ENCODE peak calls at places on chromosomes 13 and 19, in four cellular contexts. One of them, this sample, is unnamed.
A peak's percentile ranks its signal among the peaks of the same experiment; 100 is the strongest.

GRCh38 chr19:12796146-12797071 is 5.1 kb downstream of the JUNB start:
- DNase-seq in lung microvascular endothelial cell: peak; percentile 83
- DNase-seq in epithelial cell of esophagus: peak; percentile 78
- DNase-seq in activated CD8-positive, alpha-beta T cell treated with anti-CD3 and anti-CD28 coated beads for 36 hours: peak; percentile 80
- DNase-seq in this sample: peak; percentile 51

GRCh38 chr13:48653074-48654054 is at the start of gene CYSLTR2:
- DNase-seq in activated CD8-positive, alpha-beta T cell treated with anti-CD3 and anti-CD28 coated beads for 36 hours: peak; percentile 18
- DNase-seq in epithelial cell of esophagus: no peak
- DNase-seq in lung microvascular endothelial cell: peak; percentile 20
- DNase-seq in this sample: no peak

GRCh38 chr19:18009412-18010066 is 1.6 kb downstream of the ARRDC2 start:
- DNase-seq in lung microvascular endothelial cell: peak; percentile 70
- DNase-seq in epithelial cell of esophagus: no peak
- DNase-seq in activated CD8-positive, alpha-beta T cell treated with anti-CD3 and anti-CD28 coated beads for 36 hours: peak; percentile 45
- DNase-seq in this sample: no peak

GRCh38 chr19:41934849-41935374 is 6.7 kb upstream of the ERFL start:
- DNase-seq in activated CD8-positive, alpha-beta T cell treated with anti-CD3 and anti-CD28 coated beads for 36 hours: peak; percentile 90
- DNase-seq in lung microvascular endothelial cell: peak; percentile 69
- DNase-seq in epithelial cell of esophagus: peak; percentile 56
- DNase-seq in this sample: peak; percentile 63

GRCh38 chr13:103961129-103961528 is 894.9 kb upstream of the SLC10A2 start:
- DNase-seq in lung microvascular endothelial cell: no peak
- DNase-seq in activated CD8-positive, alpha-beta T cell treated with anti-CD3 and anti-CD28 coated beads for 36 hours: no peak
- DNase-seq in epithelial cell of esophagus: peak; percentile 13
- DNase-seq in this sample: no peak

GRCh38 chr19:18156841-18157464 is 4.0 kb downstream of the PIK3R2 start:
- DNase-seq in activated CD8-positive, alpha-beta T cell treated with anti-CD3 and anti-CD28 coated beads for 36 hours: no peak
- DNase-seq in lung microvascular endothelial cell: peak; percentile 85
- DNase-seq in epithelial cell of esophagus: peak; percentile 91
- DNase-seq in this sample: peak; percentile 96

GRCh38 chr13:103187621-103188020 is 121.4 kb upstream of the SLC10A2 start:
- DNase-seq in activated CD8-positive, alpha-beta T cell treated with anti-CD3 and anti-CD28 coated beads for 36 hours: no peak
- DNase-seq in lung microvascular endothelial cell: no peak
- DNase-seq in epithelial cell of esophagus: no peak
- DNase-seq in this sample: no peak

GRCh38 chr19:38388310-38389100 is at the start of gene SPRED3:
- DNase-seq in epithelial cell of esophagus: peak; percentile 63
- DNase-seq in activated CD8-positive, alpha-beta T cell treated with anti-CD3 and anti-CD28 coated beads for 36 hours: no peak
- DNase-seq in lung microvascular endothelial cell: no peak
- DNase-seq in this sample: peak; percentile 76

GRCh38 chr13:46197299-46197975 is 14.3 kb upstream of the LRRC63 start:
- DNase-seq in activated CD8-positive, alpha-beta T cell treated with anti-CD3 and anti-CD28 coated beads for 36 hours: no peak
- DNase-seq in epithelial cell of esophagus: peak; percentile 16
- DNase-seq in lung microvascular endothelial cell: no peak
- DNase-seq in this sample: no peak

GRCh38 chr13:111258637-111259036 is 61.8 kb upstream of the TEX29 start:
- DNase-seq in lung microvascular endothelial cell: no peak
- DNase-seq in activated CD8-positive, alpha-beta T cell treated with anti-CD3 and anti-CD28 coated beads for 36 hours: no peak
- DNase-seq in epithelial cell of esophagus: no peak
- DNase-seq in this sample: no peak

GRCh38 chr13:92259523-92259922 is 861.1 kb downstream of the GPC5 start:
- DNase-seq in lung microvascular endothelial cell: no peak
- DNase-seq in epithelial cell of esophagus: peak; percentile 63
- DNase-seq in activated CD8-positive, alpha-beta T cell treated with anti-CD3 and anti-CD28 coated beads for 36 hours: no peak
- DNase-seq in this sample: no peak

GRCh38 chr19:45900661-45901431 is 1.6 kb downstream of the MYPOP start:
- DNase-seq in epithelial cell of esophagus: peak; percentile 37
- DNase-seq in lung microvascular endothelial cell: no peak
- DNase-seq in activated CD8-positive, alpha-beta T cell treated with anti-CD3 and anti-CD28 coated beads for 36 hours: no peak
- DNase-seq in this sample: no peak

GRCh38 chr13:103898481-103898880 is 832.3 kb upstream of the SLC10A2 start:
- DNase-seq in activated CD8-positive, alpha-beta T cell treated with anti-CD3 and anti-CD28 coated beads for 36 hours: no peak
- DNase-seq in epithelial cell of esophagus: no peak
- DNase-seq in lung microvascular endothelial cell: no peak
- DNase-seq in this sample: no peak

GRCh38 chr19:10748195-10748923 is 30.5 kb downstream of the DNM2 start:
- DNase-seq in activated CD8-positive, alpha-beta T cell treated with anti-CD3 and anti-CD28 coated beads for 36 hours: no peak
- DNase-seq in epithelial cell of esophagus: no peak
- DNase-seq in lung microvascular endothelial cell: no peak
- DNase-seq in this sample: no peak

GRCh38 chr19:9940778-9941177 is 4.5 kb upstream of the OLFM2 start:
- DNase-seq in lung microvascular endothelial cell: no peak
- DNase-seq in epithelial cell of esophagus: no peak
- DNase-seq in activated CD8-positive, alpha-beta T cell treated with anti-CD3 and anti-CD28 coated beads for 36 hours: no peak
- DNase-seq in this sample: no peak